ENCODE peak calls at places on chromosomes 7 and 10, in four cellular contexts. One of them, this sample, is unnamed. For H3K4me1, the result is how much of the 10 kb centered on the place peaks cover.

GRCh38 chr7:156234192-156234591 is 406.4 kb upstream of the RNF32 start:
- DNase-seq in mammary epithelial cell: no peak
- DNase-seq in suprapubic skin: no peak
- DNase-seq in breast epithelium: no peak
- DNase-seq in this sample: no peak

GRCh38 chr10:60206735-60207134 is 182.9 kb downstream of the ANK3 start:
- DNase-seq in breast epithelium: no peak
- DNase-seq in mammary epithelial cell: peak
- DNase-seq in suprapubic skin: no peak
- DNase-seq in this sample: peak

GRCh38 chr7:18402488-18403183 is 92.9 kb upstream of the HDAC9 start:
- DNase-seq in mammary epithelial cell: no peak
- DNase-seq in breast epithelium: no peak
- DNase-seq in suprapubic skin: no peak
- DNase-seq in this sample: no peak

GRCh38 chr7:88001744-88002530 is 67.9 kb downstream of the ADAM22 start:
- DNase-seq in suprapubic skin: no peak
- DNase-seq in mammary epithelial cell: no peak
- DNase-seq in breast epithelium: no peak
- DNase-seq in this sample: no peak

GRCh38 chr7:106770191-106770590 is 94.9 kb upstream of the PIK3CG start:
- DNase-seq in mammary epithelial cell: peak
- DNase-seq in suprapubic skin: no peak
- DNase-seq in breast epithelium: no peak
- DNase-seq in this sample: no peak

GRCh38 chr10:71767420-71768035 is 5.8 kb downstream of the VSIR start:
- DNase-seq in suprapubic skin: no peak
- DNase-seq in breast epithelium: no peak
- DNase-seq in mammary epithelial cell: no peak
- DNase-seq in this sample: no peak

GRCh38 chr7:118429141-118429540 is 204.6 kb downstream of the ANKRD7 start:
- DNase-seq in mammary epithelial cell: peak
- DNase-seq in breast epithelium: no peak
- DNase-seq in suprapubic skin: no peak
- DNase-seq in this sample: no peak

GRCh38 chr7:4169505-4169904 is 512.6 kb upstream of the FOXK1 start:
- DNase-seq in breast epithelium: no peak
- DNase-seq in mammary epithelial cell: no peak
- DNase-seq in suprapubic skin: no peak
- DNase-seq in this sample: no peak

GRCh38 chr7:130297628-130298027 is 4.7 kb downstream of the CPA4 start:
- DNase-seq in mammary epithelial cell: no peak
- DNase-seq in breast epithelium: no peak
- DNase-seq in suprapubic skin: no peak
- DNase-seq in this sample: no peak

GRCh38 chr7:93601363-93601762 is 26.8 kb upstream of the CALCR start:
- DNase-seq in breast epithelium: no peak
- DNase-seq in suprapubic skin: no peak
- DNase-seq in mammary epithelial cell: peak
- DNase-seq in this sample: no peak

GRCh38 chr10:15796762-15797161 is 63.5 kb downstream of the MINDY3 start:
- DNase-seq in suprapubic skin: no peak
- DNase-seq in mammary epithelial cell: no peak
- DNase-seq in breast epithelium: no peak
- DNase-seq in this sample: no peak

GRCh38 chr7:29894238-29894637 is 87.9 kb downstream of the WIPF3 start:
- DNase-seq in suprapubic skin: no peak
- DNase-seq in breast epithelium: no peak
- DNase-seq in mammary epithelial cell: no peak
- DNase-seq in this sample: no peak

GRCh38 chr7:139152149-139152548 is 42.6 kb upstream of the ZC3HAV1 start:
- DNase-seq in suprapubic skin: no peak
- DNase-seq in breast epithelium: no peak
- DNase-seq in mammary epithelial cell: no peak
- DNase-seq in this sample: no peak

GRCh38 chr10:49394933-49395740 is 752 bp downstream of the DRGX start:
- DNase-seq in breast epithelium: no peak
- DNase-seq in suprapubic skin: no peak
- DNase-seq in mammary epithelial cell: peak
- DNase-seq in this sample: no peak

GRCh38 chr10:49393301-49393700 is 2.6 kb downstream of the DRGX start:
- DNase-seq in breast epithelium: no peak
- DNase-seq in suprapubic skin: no peak
- DNase-seq in mammary epithelial cell: no peak
- DNase-seq in this sample: no peak

GRCh38 chr10:49395741-49396665 is at the start of gene DRGX:
- DNase-seq in suprapubic skin: no peak
- DNase-seq in breast epithelium: no peak
- DNase-seq in mammary epithelial cell: no peak
- DNase-seq in this sample: no peak

GRCh38 chr10:49396666-49396999 is 744 bp upstream of the DRGX start:
- DNase-seq in mammary epithelial cell: no peak
- DNase-seq in suprapubic skin: no peak
- DNase-seq in breast epithelium: no peak
- DNase-seq in this sample: no peak

DNA sequence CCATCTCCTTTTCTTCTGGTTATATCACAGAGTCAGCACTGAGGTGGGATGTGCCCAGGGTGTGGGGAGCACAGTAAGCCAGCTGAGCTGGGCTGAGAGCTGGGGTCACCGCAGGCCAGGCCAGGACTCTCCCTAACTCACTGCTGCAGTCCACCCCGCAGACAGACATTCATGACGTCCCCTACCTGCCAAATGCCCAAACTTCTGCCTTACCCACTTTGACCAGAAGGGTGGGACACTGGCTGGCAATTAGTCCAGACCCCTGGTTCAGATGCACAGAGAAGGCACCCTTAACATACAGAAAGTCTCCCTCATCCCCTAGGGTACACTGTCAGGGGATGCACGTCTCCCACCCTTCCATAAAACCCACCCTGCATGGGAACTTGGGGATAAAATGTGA is 2.1 kb downstream of the DRGX start:
- DNase-seq in mammary epithelial cell: no peak
- DNase-seq in suprapubic skin: no peak
- DNase-seq in breast epithelium: no peak
- DNase-seq in this sample: no peak
- TF ChIP-seq CTCF in mammary epithelial cell: no peak
- TF ChIP-seq CTCF in suprapubic skin: no peak
- TF ChIP-seq CTCF in breast epithelium: no peak
- TF ChIP-seq CTCF in this sample: no peak

GRCh38 chr10:124739119-124739921 is 4.9 kb downstream of the FAM53B start:
- DNase-seq in breast epithelium: no peak
- DNase-seq in mammary epithelial cell: no peak
- DNase-seq in suprapubic skin: no peak
- DNase-seq in this sample: no peak
- H3K4me1 ChIP-seq in breast epithelium: under half
- H3K4me1 ChIP-seq in mammary epithelial cell: half or more
- H3K4me1 ChIP-seq in suprapubic skin: half or more
- H3K4me1 ChIP-seq in this sample: half or more

GRCh38 chr7:111755388-111755787 is 193.1 kb upstream of the IMMP2L start:
- DNase-seq in breast epithelium: no peak
- DNase-seq in mammary epithelial cell: no peak
- DNase-seq in suprapubic skin: no peak
- DNase-seq in this sample: no peak

GRCh38 chr7:111758332-111758731 is 196.0 kb upstream of the IMMP2L start:
- DNase-seq in breast epithelium: no peak
- DNase-seq in mammary epithelial cell: no peak
- DNase-seq in suprapubic skin: no peak
- DNase-seq in this sample: no peak

GRCh38 chr7:111760043-111760442 is 197.8 kb upstream of the IMMP2L start:
- DNase-seq in breast epithelium: no peak
- DNase-seq in suprapubic skin: no peak
- DNase-seq in mammary epithelial cell: no peak
- DNase-seq in this sample: no peak

GRCh38 chr7:111753968-111754367 is 191.7 kb upstream of the IMMP2L start:
- DNase-seq in suprapubic skin: no peak
- DNase-seq in mammary epithelial cell: no peak
- DNase-seq in breast epithelium: no peak
- DNase-seq in this sample: no peak

GRCh38 chr7:111756687-111757178 is 194.4 kb upstream of the IMMP2L start:
- DNase-seq in suprapubic skin: peak
- DNase-seq in breast epithelium: peak
- DNase-seq in mammary epithelial cell: peak
- DNase-seq in this sample: peak
- TF ChIP-seq CTCF in suprapubic skin: no peak
- TF ChIP-seq CTCF in breast epithelium: no peak
- TF ChIP-seq CTCF in mammary epithelial cell: no peak
- TF ChIP-seq CTCF in this sample: no peak

GRCh38 chr7:20778063-20778721 is 8.5 kb downstream of the SP8 start:
- DNase-seq in mammary epithelial cell: peak
- DNase-seq in suprapubic skin: no peak
- DNase-seq in breast epithelium: no peak
- DNase-seq in this sample: no peak
- H3K4me1 ChIP-seq in mammary epithelial cell: under half
- H3K4me1 ChIP-seq in suprapubic skin: under half
- H3K4me1 ChIP-seq in breast epithelium: under half
- H3K4me1 ChIP-seq in this sample: under half

DNA sequence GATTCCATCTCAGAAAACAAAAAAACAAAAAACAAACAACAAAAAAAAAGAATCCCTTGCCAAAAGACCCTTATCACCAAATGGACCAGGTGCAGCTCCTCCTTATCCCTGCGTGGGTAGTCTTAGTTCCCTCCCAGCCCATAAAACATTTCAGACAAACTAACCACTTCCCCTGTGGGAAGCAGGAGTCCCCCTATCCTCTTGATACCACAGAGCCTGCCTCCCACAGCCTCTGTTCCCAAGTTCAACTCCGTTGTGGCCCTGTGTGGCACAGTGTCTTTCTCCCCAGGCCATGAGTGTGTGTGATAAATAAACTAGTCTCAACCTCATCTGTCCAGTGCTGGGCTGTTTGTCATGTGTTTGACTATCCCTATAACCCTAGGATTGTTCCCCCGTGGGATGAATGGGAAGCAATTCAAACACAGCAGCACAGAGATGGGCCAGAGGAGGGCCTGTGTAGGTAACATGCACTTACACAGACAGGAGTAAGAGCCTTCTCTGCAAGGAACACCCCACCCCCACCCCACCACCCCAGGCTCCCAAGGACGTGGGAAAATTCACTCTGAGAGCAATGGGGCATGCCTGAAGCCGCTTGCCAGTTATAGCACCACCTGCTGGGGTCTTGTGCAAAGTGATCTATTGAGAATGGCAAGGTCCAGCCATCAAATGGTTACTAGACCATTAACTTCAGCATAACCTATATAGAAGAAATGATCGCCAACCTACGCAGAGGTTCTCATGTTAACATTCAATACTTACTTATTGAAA is 147.1 kb upstream of the GHITM start:
- DNase-seq in suprapubic skin: no peak
- DNase-seq in mammary epithelial cell: peak
- DNase-seq in breast epithelium: no peak
- DNase-seq in this sample: no peak
- TF ChIP-seq CTCF in suprapubic skin: no peak
- TF ChIP-seq CTCF in mammary epithelial cell: peak
- TF ChIP-seq CTCF in breast epithelium: no peak
- TF ChIP-seq CTCF in this sample: no peak

DNA sequence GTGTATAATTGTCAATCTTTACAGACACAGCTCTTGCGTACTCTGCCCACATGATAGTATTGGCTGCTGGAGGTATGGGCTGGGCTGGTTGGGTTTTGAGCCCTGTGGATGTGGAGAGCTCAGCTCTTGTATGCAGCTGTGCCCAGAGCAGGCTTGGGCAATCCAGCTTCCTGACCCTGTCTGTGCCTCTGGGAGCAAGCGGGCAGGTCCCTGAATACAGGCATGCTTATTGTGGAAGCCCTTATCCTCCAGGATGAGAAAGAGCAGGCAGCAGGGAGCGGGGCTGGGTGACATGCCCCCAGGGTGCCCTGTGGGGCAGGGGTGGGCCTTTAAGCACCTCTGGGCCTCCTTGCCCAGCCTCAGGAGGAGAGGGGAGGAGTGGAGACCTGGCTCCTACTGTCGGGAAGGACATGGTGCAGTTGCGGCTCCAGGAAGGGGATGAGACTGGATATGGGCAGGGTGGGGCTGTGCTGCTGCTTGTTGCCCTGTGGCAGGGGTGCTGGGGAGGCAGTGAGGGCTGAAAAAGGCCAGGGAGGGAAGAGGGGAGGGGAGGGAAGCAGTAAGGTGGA is 32.7 kb upstream of the SH2D4B start:
- DNase-seq in breast epithelium: no peak
- DNase-seq in suprapubic skin: no peak
- DNase-seq in mammary epithelial cell: peak
- DNase-seq in this sample: no peak
- H3K4me1 ChIP-seq in breast epithelium: under half
- H3K4me1 ChIP-seq in suprapubic skin: half or more
- H3K4me1 ChIP-seq in mammary epithelial cell: half or more
- H3K4me1 ChIP-seq in this sample: under half

DNA sequence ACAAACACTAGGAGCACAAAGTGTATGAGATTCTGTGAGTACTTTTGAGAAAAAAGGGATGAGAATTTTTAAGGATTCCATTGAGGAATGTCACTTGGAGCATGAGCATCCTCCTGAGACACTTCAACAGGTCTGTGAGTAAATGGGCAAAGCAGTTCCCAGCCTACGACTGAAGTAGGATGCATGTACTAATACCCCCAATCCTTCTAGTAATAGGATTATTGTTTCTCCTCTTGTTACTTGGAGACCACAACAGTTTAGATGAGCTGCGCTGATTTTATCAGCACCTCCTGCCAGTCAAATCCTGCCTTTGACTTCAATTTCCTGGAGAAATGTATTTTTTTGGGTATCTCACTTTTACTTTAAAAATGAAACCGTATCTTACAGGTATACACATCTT is 820 bp downstream of the BBS9 start:
- DNase-seq in mammary epithelial cell: peak
- DNase-seq in breast epithelium: no peak
- DNase-seq in suprapubic skin: no peak
- DNase-seq in this sample: no peak
- TF ChIP-seq CTCF in mammary epithelial cell: no peak
- TF ChIP-seq CTCF in breast epithelium: no peak
- TF ChIP-seq CTCF in suprapubic skin: no peak
- TF ChIP-seq CTCF in this sample: no peak

GRCh38 chr7:137882806-137883205 is 36.0 kb upstream of the DGKI start:
- DNase-seq in breast epithelium: no peak
- DNase-seq in suprapubic skin: no peak
- DNase-seq in mammary epithelial cell: no peak
- DNase-seq in this sample: no peak
- H3K4me1 ChIP-seq in breast epithelium: under half
- H3K4me1 ChIP-seq in suprapubic skin: under half
- H3K4me1 ChIP-seq in mammary epithelial cell: half or more
- H3K4me1 ChIP-seq in this sample: under half

DNA sequence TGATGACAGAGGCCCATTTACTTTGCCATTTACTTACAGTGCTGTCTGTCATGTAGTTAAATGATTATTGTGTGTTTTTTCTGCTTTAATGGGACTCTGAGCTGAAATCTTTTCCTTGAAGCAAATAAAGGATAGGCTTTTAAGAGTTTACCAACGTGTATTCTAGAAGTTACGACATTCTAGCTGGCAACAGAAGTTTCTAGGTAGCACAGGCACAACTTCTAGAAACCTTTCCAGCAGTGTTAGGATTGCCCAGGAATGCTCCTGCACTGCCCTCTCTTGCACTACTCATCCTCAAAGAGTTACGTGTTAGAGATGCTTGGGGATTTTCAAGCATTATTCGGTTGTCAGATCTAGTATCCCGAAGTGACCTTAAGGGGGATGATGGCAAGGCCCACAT is 42.5 kb upstream of the TMEM236 start:
- DNase-seq in mammary epithelial cell: no peak
- DNase-seq in breast epithelium: no peak
- DNase-seq in suprapubic skin: no peak
- DNase-seq in this sample: no peak
- TF ChIP-seq CTCF in mammary epithelial cell: no peak
- TF ChIP-seq CTCF in breast epithelium: no peak
- TF ChIP-seq CTCF in suprapubic skin: no peak
- TF ChIP-seq CTCF in this sample: no peak

GRCh38 chr7:158912406-158912805 is 56.0 kb downstream of the DYNC2I1 start:
- DNase-seq in mammary epithelial cell: no peak
- DNase-seq in breast epithelium: no peak
- DNase-seq in suprapubic skin: no peak
- DNase-seq in this sample: no peak
- H3K4me1 ChIP-seq in mammary epithelial cell: under half
- H3K4me1 ChIP-seq in breast epithelium: under half
- H3K4me1 ChIP-seq in suprapubic skin: under half
- H3K4me1 ChIP-seq in this sample: under half